ENCODE peak calls at places on chromosomes 2 and 18, in ten cellular contexts. D is endodermal cell; K is HFFc6; O is cardiac fibroblast; L is right lobe of liver; R is omental fat pad; T is WTC11; W is thyroid gland; F is CD8-positive, alpha-beta T cell; P is uterus. H is an unnamed sample.

GRCh38 chr2:121076885-121077549 is 208.0 kb downstream of the TFCP2L1 start:
- DNase-seq in D (peak; percentile 97), K (peak; percentile 50), O (peak; percentile 59), L (peak; percentile 75), R (peak; percentile 71), T (peak; percentile 93), W (peak; percentile 68), F (peak; percentile 70), P (no peak), H (peak; percentile 40)

GRCh38 chr2:176001281-176001902 is 675 bp downstream of the LNPK start:
- DNase-seq in D (peak; percentile 77), K (peak; percentile 11), O (peak; percentile 66), L (peak; percentile 62), R (no peak), T (peak; percentile 12), W (peak; percentile 38), F (peak; percentile 61), P (no peak), H (no peak)

GRCh38 chr2:148234143-148234542 is 213.3 kb downstream of the MBD5 start:
- DNase-seq in D (no peak), K (no peak), O (no peak), L (no peak), R (no peak), T (no peak), W (no peak), F (no peak), P (no peak), H (no peak)

GRCh38 chr2:128279786-128280701 is 38.6 kb downstream of the HS6ST1 start:
- DNase-seq in D (peak; percentile 44), K (no peak), O (no peak), L (peak; percentile 45), R (no peak), T (peak; percentile 9), W (no peak), F (no peak), P (no peak), H (no peak)

GRCh38 chr2:241138471-241138870 is 10.8 kb downstream of the PASK start:
- DNase-seq in D (no peak), K (no peak), O (no peak), L (no peak), R (no peak), T (no peak), W (no peak), F (no peak), P (no peak), H (no peak)

GRCh38 chr2:46298522-46299351 is 1.5 kb downstream of the EPAS1 start:
- DNase-seq in D (peak; percentile 80), K (peak; percentile 42), O (peak; percentile 64), L (peak; percentile 93), R (no peak), T (peak; percentile 47), W (peak; percentile 66), F (no peak), P (peak; percentile 64), H (peak; percentile 34)

GRCh38 chr2:101829018-101829396 is 131.5 kb downstream of the MAP4K4 start:
- DNase-seq in D (no peak), K (no peak), O (no peak), L (no peak), R (no peak), T (no peak), W (no peak), F (no peak), P (no peak), H (no peak)

GRCh38 chr2:134177351-134177931 is 76.4 kb upstream of the MGAT5 start:
- DNase-seq in D (no peak), K (peak; percentile 16), O (no peak), L (no peak), R (no peak), T (no peak), W (peak; percentile 72), F (no peak), P (no peak), H (no peak)

GRCh38 chr2:65377556-65378307 is 54.7 kb downstream of the SPRED2 start:
- DNase-seq in D (peak; percentile 64), K (peak; percentile 90), O (peak; percentile 85), L (no peak), R (no peak), T (no peak), W (no peak), F (no peak), P (no peak), H (no peak)

GRCh38 chr2:39435974-39436591 is 1.0 kb downstream of the MAP4K3 start:
- DNase-seq in D (no peak), K (no peak), O (peak; percentile 60), L (no peak), R (no peak), T (no peak), W (peak; percentile 53), F (no peak), P (peak; percentile 29), H (no peak)

GRCh38 chr2:84844141-84844540 is 36.7 kb downstream of the TRABD2A start:
- DNase-seq in D (no peak), K (no peak), O (no peak), L (no peak), R (no peak), T (no peak), W (no peak), F (peak; percentile 49), P (no peak), H (no peak)

GRCh38 chr18:50662177-50662576 is 102.3 kb downstream of the MAPK4 start:
- DNase-seq in D (peak; percentile 49), K (no peak), O (peak; percentile 22), L (no peak), R (no peak), T (no peak), W (no peak), F (no peak), P (no peak), H (no peak)

DNA sequence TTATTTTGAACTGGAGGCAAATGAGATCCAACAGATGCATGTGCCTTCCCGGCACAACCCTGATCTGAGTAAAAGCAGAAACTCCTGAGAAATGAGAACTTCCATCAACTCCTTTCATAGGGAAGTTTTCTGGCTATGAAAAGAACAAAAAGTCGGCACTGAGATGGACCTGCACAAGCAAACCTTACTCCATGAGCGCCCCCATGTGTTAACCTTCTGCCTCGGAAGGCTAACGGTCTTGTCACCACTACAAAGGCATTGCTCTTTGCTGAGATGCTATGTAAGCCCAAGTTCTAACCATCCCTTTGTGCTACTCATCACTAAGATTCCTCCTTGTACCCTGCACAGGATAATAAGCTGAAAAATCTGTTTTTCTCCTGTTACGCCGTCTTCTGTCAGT is 57.3 kb upstream of the SULT1C3 start:
- DNase-seq in D (peak; percentile 89), K (peak; percentile 20), O (peak; percentile 52), L (no peak), R (no peak), T (peak; percentile 76), W (no peak), F (no peak), P (no peak), H (no peak)
- TF ChIP-seq CTCF in D (peak; percentile 77), K (peak; percentile 60), O (peak; percentile 30), L (no peak), R (no peak), T (no peak), W (no peak), F (no peak), P (no peak), H (no peak)

DNA sequence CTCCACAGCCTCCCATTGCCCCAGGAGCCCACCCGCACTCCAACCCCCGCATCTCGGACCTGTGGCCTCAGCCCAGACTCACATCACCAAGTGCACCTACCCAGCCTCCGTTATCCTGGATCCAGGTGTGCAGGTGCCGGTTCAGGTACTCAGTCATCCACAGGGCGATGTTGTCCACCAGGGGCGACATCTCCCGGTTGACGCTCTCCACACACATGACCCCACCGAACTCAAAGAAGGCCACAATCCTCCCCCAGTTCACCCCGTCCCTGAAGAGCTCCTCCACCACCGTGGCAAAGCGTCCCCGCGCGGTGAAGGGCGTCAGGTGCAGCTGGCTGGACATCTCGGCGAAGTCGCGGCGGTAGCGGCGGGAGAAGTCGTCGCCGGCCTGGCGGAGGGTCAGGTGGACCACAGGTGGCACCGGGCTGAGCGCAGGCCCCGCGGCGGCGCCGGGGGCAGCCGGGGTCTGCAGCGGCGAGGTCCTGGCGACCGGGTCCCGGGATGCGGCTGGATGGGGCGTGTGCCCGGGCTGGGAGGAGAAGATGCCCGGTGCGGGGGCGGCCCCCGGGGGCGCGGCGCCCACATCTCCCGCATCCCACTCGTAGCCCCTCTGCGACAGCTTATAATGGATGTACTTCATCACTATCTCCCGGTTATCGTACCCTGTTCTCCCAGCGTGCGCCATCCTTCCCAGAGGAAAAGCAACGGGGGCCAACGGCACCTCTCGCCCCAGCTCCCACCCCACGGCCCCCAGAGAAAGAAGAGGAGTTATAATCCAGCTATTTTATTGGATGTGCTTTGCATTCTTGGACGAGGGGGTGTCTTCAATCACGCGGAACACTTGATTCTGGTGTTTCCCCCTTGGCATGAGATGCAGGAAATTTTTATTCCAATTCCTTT is 1.3 kb downstream of the BCL2 start:
- DNase-seq in D (peak; percentile 94), K (no peak), O (no peak), L (peak; percentile 49), R (no peak), T (peak; percentile 85), W (peak; percentile 93), F (peak; percentile 84), P (peak; percentile 78), H (peak; percentile 72)
- TF ChIP-seq CTCF in D (peak; percentile 86), K (peak; percentile 58), O (peak; percentile 53), L (peak; percentile 53), R (no peak), T (peak; percentile 62), W (peak; percentile 96), F (peak; percentile 85), P (peak; percentile 82), H (no peak)

GRCh38 chr2:179991344-179991743 is 15.8 kb downstream of the CWC22 start:
- DNase-seq in D (peak; percentile 77), K (no peak), O (no peak), L (no peak), R (no peak), T (peak; percentile 32), W (no peak), F (no peak), P (no peak), H (no peak)
- TF ChIP-seq CTCF in D (peak; percentile 66), K (peak; percentile 51), O (peak; percentile 16), L (no peak), R (no peak), T (no peak), W (no peak), F (no peak), P (no peak), H (no peak)

DNA sequence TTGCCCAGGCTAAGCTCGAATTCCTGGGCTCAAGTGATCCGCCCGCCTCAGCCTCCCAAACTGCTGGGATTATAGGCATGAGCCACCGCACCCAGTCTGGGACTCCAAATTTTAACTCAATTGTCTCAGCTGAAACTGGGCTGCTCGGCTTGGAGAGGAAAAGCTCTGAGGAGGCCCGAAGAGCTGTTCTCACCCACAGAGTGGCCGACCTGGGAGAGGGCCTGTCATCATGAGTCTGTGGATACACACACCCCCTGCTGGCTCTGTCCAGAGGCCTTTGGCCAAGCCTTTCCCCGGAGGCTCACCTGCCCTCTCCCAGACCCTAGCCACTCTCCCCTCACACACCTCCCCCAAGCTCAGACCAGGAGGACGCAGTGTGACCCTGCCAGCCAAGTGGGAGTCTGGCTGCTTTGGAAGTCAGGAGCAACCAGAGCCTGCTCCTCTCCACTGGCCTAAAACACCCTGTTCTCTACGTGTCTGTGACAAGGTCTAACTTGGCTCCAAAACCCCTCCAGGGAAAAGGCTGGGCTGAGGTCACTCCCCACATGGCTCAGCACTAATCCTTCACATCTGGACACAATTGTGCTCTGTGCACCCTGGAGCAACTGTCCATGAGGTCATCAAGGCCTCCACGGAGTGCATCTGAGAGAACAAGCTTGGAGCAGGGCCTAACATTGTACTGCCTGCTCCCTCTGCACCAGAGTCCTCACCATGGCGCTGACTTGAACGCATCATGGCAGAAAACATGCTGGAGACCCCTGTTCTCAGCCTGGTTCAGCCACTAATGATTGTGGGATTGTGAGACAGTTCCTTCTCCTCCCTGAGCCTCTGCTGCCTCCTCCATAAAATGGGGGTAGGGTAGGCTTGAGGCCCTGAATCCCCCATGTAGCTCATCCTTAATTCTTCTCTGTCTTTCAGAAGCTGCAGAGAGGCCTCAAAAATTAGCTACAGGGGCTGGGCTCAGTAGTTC is 49.9 kb upstream of the RAB6C start:
- DNase-seq in D (no peak), K (peak; percentile 87), O (peak; percentile 14), L (peak; percentile 27), R (no peak), T (no peak), W (no peak), F (no peak), P (no peak), H (no peak)
- TF ChIP-seq CTCF in D (no peak), K (peak; percentile 24), O (no peak), L (no peak), R (no peak), T (no peak), W (no peak), F (no peak), P (no peak), H (no peak)

H was measured in activated B cell treated with CpG ODN at 0.5 μM for 24 hours.